ENCODE peak calls at places on chromosome 2, in six cellular contexts. I, V, F, Q, O and A are unnamed samples.

GRCh38 chr2:237708491-237708890 is 81.1 kb downstream of the LRRFIP1 start:
- DNase-seq in Q (no peak), F (no peak), V (no peak), I (no peak), O (no peak), A (no peak)

GRCh38 chr2:38528008-38528442 is 74.7 kb downstream of the HNRNPLL start:
- DNase-seq in Q (peak), F (peak), V (no peak), I (no peak), O (no peak), A (peak)

GRCh38 chr2:239763433-239764097 is 261.6 kb downstream of the NDUFA10 start:
- DNase-seq in O (no peak), F (no peak), I (no peak), Q (peak), V (no peak), A (no peak)

GRCh38 chr2:176121377-176122111 is 975 bp upstream of the HOXD9 start:
- DNase-seq in Q (no peak), I (no peak), F (no peak), V (no peak), O (no peak), A (no peak)

GRCh38 chr2:71702971-71703898 is 249.9 kb downstream of the DYSF start:
- DNase-seq in V (no peak), Q (no peak), O (no peak), F (no peak), I (no peak), A (no peak)

GRCh38 chr2:7835693-7836680 is 845.9 kb upstream of the ID2 start:
- DNase-seq in O (peak), F (no peak), Q (no peak), V (peak), I (no peak), A (peak)

GRCh38 chr2:28276076-28276618 is 116.5 kb upstream of the FOSL2 start:
- DNase-seq in I (no peak), V (no peak), F (peak), Q (peak), O (no peak), A (peak)

GRCh38 chr2:199581935-199582336 is 124.2 kb upstream of the SATB2 start:
- DNase-seq in V (no peak), F (no peak), I (no peak), Q (peak), O (no peak), A (no peak)

GRCh38 chr2:77834360-77835002 is 312.3 kb upstream of the LRRTM4 start:
- DNase-seq in I (no peak), F (no peak), V (no peak), Q (no peak), O (no peak), A (peak)

GRCh38 chr2:9762941-9763340 is 80.3 kb upstream of the TAF1B start:
- DNase-seq in Q (no peak), F (no peak), V (no peak), I (no peak), O (no peak), A (no peak)

GRCh38 chr2:55418072-55418471 is 1.6 kb downstream of the CCDC88A start:
- DNase-seq in V (no peak), Q (no peak), I (no peak), F (no peak), O (peak), A (no peak)

GRCh38 chr2:216023055-216023648 is 9.8 kb upstream of the MREG start:
- DNase-seq in O (peak), Q (peak), I (peak), F (peak), V (no peak), A (peak)

GRCh38 chr2:162233197-162233596 is 10.0 kb downstream of the FAP start:
- DNase-seq in I (no peak), V (no peak), Q (peak), F (no peak), O (no peak), A (peak)

GRCh38 chr2:216298719-216299118 is 73.6 kb downstream of the MARCHF4 start:
- DNase-seq in O (no peak), I (no peak), Q (peak), F (no peak), V (no peak), A (no peak)

GRCh38 chr2:96136123-96136720 is 2.1 kb downstream of the ASTL start:
- DNase-seq in F (no peak), O (no peak), I (no peak), Q (no peak), V (no peak), A (no peak)

GRCh38 chr2:14915983-14916382 is 283.5 kb downstream of the LRATD1 start:
- DNase-seq in Q (no peak), V (no peak), O (no peak), F (no peak), I (no peak), A (no peak)

GRCh38 chr2:28979576-28980366 is 1.3 kb upstream of the TOGARAM2 start:
- DNase-seq in I (no peak), O (no peak), V (no peak), F (no peak), Q (no peak), A (no peak)

GRCh38 chr2:78290581-78291214 is 734.8 kb upstream of the REG3G start:
- DNase-seq in I (no peak), Q (no peak), V (no peak), F (no peak), O (no peak), A (no peak)

GRCh38 chr2:101012054-101012705 is 10.1 kb downstream of the RPL31 start:
- DNase-seq in F (no peak), Q (no peak), I (no peak), O (no peak), V (no peak), A (no peak)

GRCh38 chr2:192381082-192381481 is 186.3 kb upstream of the TMEFF2 start:
- DNase-seq in I (no peak), Q (no peak), F (no peak), O (no peak), V (no peak), A (no peak)

GRCh38 chr2:197073701-197074433 is 147.4 kb upstream of the PGAP1 start:
- DNase-seq in V (no peak), O (no peak), F (no peak), I (no peak), Q (peak), A (no peak)

GRCh38 chr2:232931636-232932035 is 61.6 kb downstream of the SNORC start:
- DNase-seq in V (no peak), O (no peak), I (no peak), F (no peak), Q (no peak), A (no peak)

GRCh38 chr2:72204156-72204781 is 56.6 kb upstream of the CYP26B1 start:
- DNase-seq in I (no peak), V (no peak), F (no peak), Q (no peak), O (no peak), A (no peak)

GRCh38 chr2:16722677-16723076 is 57.0 kb upstream of the CYRIA start:
- DNase-seq in I (no peak), F (no peak), V (no peak), O (no peak), Q (no peak), A (peak)

GRCh38 chr2:190794466-190795184 is 86.0 kb upstream of the GLS start:
- DNase-seq in I (no peak), Q (no peak), F (no peak), V (no peak), O (no peak), A (no peak)

GRCh38 chr2:46540496-46541342 is 61.4 kb downstream of the TMEM247 start:
- DNase-seq in Q (peak), O (no peak), F (no peak), I (no peak), V (no peak), A (peak)

GRCh38 chr2:69348781-69349180 is 38.2 kb downstream of the GFPT1 start:
- DNase-seq in I (no peak), F (no peak), V (no peak), Q (no peak), O (no peak), A (no peak)

GRCh38 chr2:172677363-172677762 is 58.3 kb upstream of the RAPGEF4 start:
- DNase-seq in F (no peak), O (no peak), I (no peak), Q (no peak), V (no peak), A (no peak)

GRCh38 chr2:197209274-197209673 is 101.3 kb downstream of the ANKRD44 start:
- DNase-seq in O (no peak), I (no peak), V (no peak), F (no peak), Q (no peak), A (no peak)

GRCh38 chr2:200945395-200945729 is 18.1 kb downstream of the ORC2 start:
- DNase-seq in I (no peak), Q (no peak), F (no peak), O (no peak), V (no peak), A (no peak)

GRCh38 chr2:8030694-8031303 is 651.1 kb upstream of the ID2 start:
- DNase-seq in F (no peak), O (no peak), I (no peak), V (no peak), Q (no peak), A (no peak)

GRCh38 chr2:127217470-127218325 is 2.4 kb downstream of the CYP27C1 start:
- DNase-seq in O (no peak), Q (peak), V (no peak), F (no peak), I (no peak), A (no peak)

GRCh38 chr2:46360303-46360702 is 63.1 kb downstream of the EPAS1 start:
- DNase-seq in O (no peak), F (no peak), V (no peak), I (no peak), Q (no peak), A (no peak)

GRCh38 chr2:217897816-217898806 is 104.7 kb downstream of the TNS1 start:
- DNase-seq in Q (no peak), F (no peak), O (no peak), I (no peak), V (peak), A (no peak)

GRCh38 chr2:236659758-236660150 is 90.1 kb downstream of the ACKR3 start:
- DNase-seq in I (no peak), Q (no peak), O (no peak), V (peak), F (no peak), A (no peak)

GRCh38 chr2:48531141-48531648 is 1.2 kb downstream of the STON1 start:
- DNase-seq in V (no peak), F (no peak), O (no peak), I (no peak), Q (peak), A (peak)

GRCh38 chr2:68236080-68236734 is 16.1 kb downstream of the PPP3R1 start:
- DNase-seq in I (no peak), V (no peak), F (no peak), Q (no peak), O (no peak), A (peak)

GRCh38 chr2:232668805-232669444 is 28.2 kb upstream of the GIGYF2 start:
- DNase-seq in I (no peak), F (no peak), O (no peak), Q (peak), V (no peak), A (peak)